ENCODE peak calls at places on chromosomes 6 and 20, in seven cellular contexts. G, I, L, Z, K, U and F are unnamed samples.

GRCh38 chr6:143337201-143337949 is 113.1 kb downstream of the ADAT2 start:
- DNase-seq in G (peak), L (peak), U (peak), I (no peak), Z (no peak), K (peak), F (peak)

GRCh38 chr6:141208101-141208500 is 924.6 kb upstream of the GJE1 start:
- DNase-seq in Z (no peak), U (no peak), L (no peak), G (no peak), I (no peak), K (no peak), F (no peak)

GRCh38 chr6:43488667-43489276 is 11.4 kb downstream of the TJAP1 start:
- DNase-seq in U (no peak), K (no peak), L (no peak), Z (peak), I (no peak), G (no peak), F (no peak)

GRCh38 chr6:70673601-70674000 is 5.9 kb downstream of the SMAP1 start:
- DNase-seq in I (no peak), U (peak), Z (peak), G (no peak), L (peak), K (peak), F (no peak)

GRCh38 chr20:58225490-58226200 is 2.8 kb downstream of the ANKRD60 start:
- DNase-seq in U (no peak), K (peak), L (no peak), G (no peak), I (no peak), Z (no peak), F (no peak)

GRCh38 chr6:44059359-44060342 is 67.6 kb downstream of the MRPL14 start:
- DNase-seq in I (no peak), Z (peak), U (no peak), G (no peak), K (peak), L (no peak), F (peak)

GRCh38 chr20:34448517-34448916 is 67.7 kb upstream of the DYNLRB1 start:
- DNase-seq in G (no peak), K (no peak), I (no peak), Z (no peak), L (no peak), U (no peak), F (no peak)

GRCh38 chr6:6972456-6972855 is 135.3 kb upstream of the RREB1 start:
- DNase-seq in I (peak), U (peak), Z (peak), L (no peak), G (no peak), K (peak), F (peak)

GRCh38 chr20:3074812-3075211 is 3.4 kb downstream of the OXT start:
- DNase-seq in K (no peak), L (no peak), I (no peak), Z (no peak), U (no peak), G (no peak), F (no peak)

GRCh38 chr6:131029661-131030297 is 33.3 kb downstream of the EPB41L2 start:
- DNase-seq in I (peak), Z (peak), U (peak), L (no peak), G (peak), K (peak), F (no peak)

GRCh38 chr20:38872036-38872435 is 54.2 kb upstream of the FAM83D start:
- DNase-seq in Z (no peak), L (no peak), K (no peak), U (no peak), G (no peak), I (no peak), F (no peak)

GRCh38 chr20:36311854-36312723 is 6.0 kb downstream of the DLGAP4 start:
- DNase-seq in I (no peak), U (no peak), L (no peak), K (no peak), G (no peak), Z (no peak), F (no peak)

GRCh38 chr20:44028341-44028715 is 113.7 kb downstream of the TOX2 start:
- DNase-seq in L (no peak), G (no peak), K (no peak), Z (peak), I (no peak), U (no peak), F (no peak)

GRCh38 chr20:30816182-30816645 is 441.2 kb upstream of the DEFB115 start:
- DNase-seq in G (no peak), U (no peak), I (no peak), Z (no peak), L (no peak), K (peak), F (no peak)

GRCh38 chr20:47286681-47287080 is 69.8 kb downstream of the ZMYND8 start:
- DNase-seq in G (no peak), L (no peak), K (no peak), Z (no peak), I (no peak), U (no peak), F (no peak)

GRCh38 chr20:53678315-53678989 is 84.8 kb upstream of the ZNF217 start:
- DNase-seq in L (no peak), K (peak), G (peak), Z (no peak), U (no peak), I (no peak), F (no peak)

GRCh38 chr20:59322101-59322500 is 21.7 kb downstream of the EDN3 start:
- DNase-seq in U (no peak), G (peak), L (no peak), I (no peak), K (no peak), Z (no peak), F (no peak)

GRCh38 chr20:53582574-53583351 is 10.9 kb downstream of the ZNF217 start:
- DNase-seq in L (peak), K (peak), G (peak), Z (peak), U (peak), I (peak), F (peak)

GRCh38 chr6:106113256-106113954 is 27.3 kb downstream of the PRDM1 start:
- DNase-seq in I (no peak), Z (no peak), G (no peak), L (no peak), K (no peak), U (no peak), F (no peak)

GRCh38 chr6:32223258-32224235 is at the start of gene NOTCH4:
- DNase-seq in G (no peak), U (no peak), L (no peak), K (no peak), Z (no peak), I (no peak), F (no peak)

GRCh38 chr6:148296746-148297145 is 45.9 kb upstream of the SASH1 start:
- DNase-seq in K (peak), G (no peak), I (no peak), U (no peak), L (no peak), Z (no peak), F (no peak)

GRCh38 chr20:14820771-14821170 is 483.4 kb upstream of the FLRT3 start:
- DNase-seq in G (no peak), U (no peak), I (peak), Z (no peak), K (no peak), L (no peak), F (no peak)

GRCh38 chr20:31593221-31594001 is 11.7 kb upstream of the ID1 start:
- DNase-seq in L (no peak), I (no peak), K (peak), Z (peak), G (no peak), U (no peak), F (peak)

GRCh38 chr20:58702859-58703648 is 10.5 kb downstream of the NPEPL1 start:
- DNase-seq in L (no peak), U (no peak), I (no peak), Z (no peak), G (no peak), K (no peak), F (no peak)

GRCh38 chr6:122114733-122115132 is 284.7 kb upstream of the HSF2 start:
- DNase-seq in I (no peak), K (no peak), G (no peak), L (no peak), U (no peak), Z (no peak), F (no peak)